ENCODE peak calls at places on chromosomes 12 and 14, in five cellular contexts. X, Q, U, S and F are unnamed samples.

GRCh38 chr14:22850944-22851790 is 14.8 kb downstream of the MMP14 start:
- DNase-seq in X (no peak), Q (no peak), U (no peak), S (peak), F (peak)

GRCh38 chr14:74821267-74821915 is 54.6 kb downstream of the PROX2 start:
- DNase-seq in X (no peak), Q (no peak), U (no peak), S (no peak), F (no peak)

GRCh38 chr12:98274430-98275130 is 240.8 kb upstream of the TMPO start:
- DNase-seq in X (peak), Q (no peak), U (no peak), S (no peak), F (no peak)

GRCh38 chr12:98422809-98423208 is 92.6 kb upstream of the TMPO start:
- DNase-seq in X (no peak), Q (no peak), U (no peak), S (no peak), F (no peak)

GRCh38 chr12:52846356-52846970 is 2.3 kb downstream of the KRT78 start:
- DNase-seq in X (no peak), Q (no peak), U (no peak), S (no peak), F (no peak)

GRCh38 chr12:3152892-3153291 is 75.7 kb downstream of the TSPAN9 start:
- DNase-seq in X (no peak), Q (no peak), U (no peak), S (no peak), F (no peak)

GRCh38 chr14:61034416-61035100 is 53.5 kb downstream of the SLC38A6 start:
- DNase-seq in X (peak), Q (no peak), U (no peak), S (no peak), F (no peak)

GRCh38 chr12:111455448-111456320 is 50.0 kb downstream of the SH2B3 start:
- DNase-seq in X (no peak), Q (no peak), U (no peak), S (peak), F (peak)

GRCh38 chr14:51547260-51547659 is 104.5 kb upstream of the FRMD6 start:
- DNase-seq in X (no peak), Q (no peak), U (peak), S (peak), F (peak)

GRCh38 chr12:90905691-90906370 is 49.1 kb downstream of the CCER1 start:
- DNase-seq in X (no peak), Q (no peak), U (no peak), S (no peak), F (no peak)

GRCh38 chr12:106280101-106280500 is 22.4 kb upstream of the TCP11L2 start:
- DNase-seq in X (no peak), Q (no peak), U (no peak), S (no peak), F (no peak)

GRCh38 chr12:120751389-120751788 is 25.8 kb downstream of the ACADS start:
- DNase-seq in X (no peak), Q (no peak), U (no peak), S (no peak), F (no peak)

GRCh38 chr12:53997324-53998173 is 2.4 kb upstream of the HOXC9 start:
- DNase-seq in X (no peak), Q (no peak), U (no peak), S (no peak), F (no peak)

GRCh38 chr12:29073631-29074239 is 75.3 kb upstream of the FAR2 start:
- DNase-seq in X (no peak), Q (peak), U (peak), S (no peak), F (no peak)

GRCh38 chr12:54463484-54463883 is 9.9 kb downstream of the GTSF1 start:
- DNase-seq in X (no peak), Q (no peak), U (no peak), S (no peak), F (no peak)

GRCh38 chr12:124490584-124491305 is 76.7 kb downstream of the NCOR2 start:
- DNase-seq in X (no peak), Q (peak), U (no peak), S (no peak), F (peak)

GRCh38 chr12:48034835-48035805 is 30.8 kb upstream of the COL2A1 start:
- DNase-seq in X (no peak), Q (no peak), U (no peak), S (no peak), F (no peak)

GRCh38 chr12:65891987-65892481 is 67.8 kb downstream of the HMGA2 start:
- DNase-seq in X (no peak), Q (no peak), U (peak), S (peak), F (peak)

GRCh38 chr12:110123861-110124183 is 335 bp upstream of the IFT81 start:
- DNase-seq in X (no peak), Q (no peak), U (no peak), S (no peak), F (no peak)

GRCh38 chr12:132373967-132374820 is 44.8 kb upstream of the GALNT9 start:
- DNase-seq in X (no peak), Q (no peak), U (no peak), S (no peak), F (peak)

GRCh38 chr14:64556526-64556925 is 6.8 kb downstream of the PPP1R36 start:
- DNase-seq in X (no peak), Q (no peak), U (no peak), S (no peak), F (no peak)

GRCh38 chr14:55356913-55357312 is 54.7 kb downstream of the ATG14 start:
- DNase-seq in X (no peak), Q (no peak), U (no peak), S (no peak), F (no peak)

GRCh38 chr14:49984419-49984818 is 91.5 kb downstream of the ARF6 start:
- DNase-seq in X (no peak), Q (no peak), U (no peak), S (no peak), F (no peak)

GRCh38 chr12:31306871-31307270 is 19.1 kb downstream of the SINHCAF start:
- DNase-seq in X (no peak), Q (no peak), U (no peak), S (no peak), F (no peak)

GRCh38 chr12:54229624-54230212 is 40.9 kb upstream of the SMUG1 start:
- DNase-seq in X (no peak), Q (no peak), U (peak), S (no peak), F (peak)

GRCh38 chr12:15829255-15829654 is 40.1 kb upstream of the EPS8 start:
- DNase-seq in X (no peak), Q (no peak), U (no peak), S (no peak), F (no peak)

GRCh38 chr12:2697057-2697456 is 97.7 kb upstream of the FKBP4 start:
- DNase-seq in X (no peak), Q (no peak), U (no peak), S (no peak), F (no peak)

GRCh38 chr12:80187660-80188090 is 88.3 kb downstream of the OTOGL start:
- DNase-seq in X (peak), Q (no peak), U (no peak), S (no peak), F (no peak)

GRCh38 chr14:77102154-77102553 is 4.1 kb downstream of the CIPC start:
- DNase-seq in X (no peak), Q (no peak), U (no peak), S (no peak), F (no peak)

GRCh38 chr14:99538275-99538674 is 57.1 kb downstream of the CCNK start:
- DNase-seq in X (no peak), Q (no peak), U (no peak), S (no peak), F (no peak)

GRCh38 chr14:73059326-73059725 is 992 bp downstream of the RBM25 start:
- DNase-seq in X (no peak), Q (no peak), U (no peak), S (no peak), F (no peak)

GRCh38 chr12:29148065-29148957 is 767 bp upstream of the FAR2 start:
- DNase-seq in X (no peak), Q (peak), U (no peak), S (no peak), F (peak)

GRCh38 chr14:92625213-92625612 is 111.6 kb downstream of the RIN3 start:
- DNase-seq in X (no peak), Q (no peak), U (peak), S (no peak), F (no peak)

DNA sequence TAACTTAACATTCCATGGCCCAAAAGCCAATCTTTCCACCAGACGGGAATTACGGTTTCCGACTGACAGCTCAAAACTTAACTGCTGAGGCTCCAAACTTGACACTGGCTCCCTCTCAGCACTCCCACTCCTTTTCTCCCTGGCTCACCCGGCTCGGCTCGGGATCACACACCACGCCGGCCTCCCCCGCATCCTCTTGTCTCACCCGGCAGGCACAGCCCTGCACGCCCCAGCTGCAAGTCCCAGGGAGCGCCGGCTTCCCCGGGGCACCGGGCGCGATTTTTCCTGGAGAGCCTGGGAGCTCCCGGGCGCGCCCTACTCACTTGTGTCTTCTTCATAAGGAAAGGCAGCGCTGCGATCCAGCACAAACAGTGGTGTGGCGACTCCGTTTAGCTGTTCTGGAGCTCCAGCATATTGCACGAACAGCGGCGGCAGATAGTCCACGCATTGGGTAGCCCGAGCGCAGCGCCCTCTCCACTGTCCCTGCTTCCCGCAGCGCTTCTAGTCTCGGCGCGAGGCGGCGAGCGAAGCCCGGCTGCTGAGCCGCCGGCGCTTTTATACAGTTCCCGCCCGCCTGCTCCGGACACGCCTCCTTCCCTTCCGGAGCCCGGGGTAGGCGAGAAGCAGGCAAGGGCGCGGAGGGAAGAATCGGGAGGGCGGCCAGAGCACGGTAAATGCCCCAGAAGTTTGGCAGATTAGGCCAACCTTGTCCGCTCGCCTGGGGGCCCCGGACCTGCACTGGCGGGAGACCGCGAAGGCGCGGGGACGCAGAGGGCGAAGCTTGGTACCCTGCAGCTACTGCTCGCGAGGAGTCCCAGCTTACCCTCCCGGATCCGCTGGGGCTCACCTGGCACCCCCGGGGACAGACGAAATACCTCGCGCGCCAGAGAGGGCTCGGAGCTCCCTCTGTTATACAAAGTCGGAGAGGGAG is at the start of gene KITLG:
- DNase-seq in X (no peak), Q (peak), U (peak), S (peak), F (peak)
- TF ChIP-seq CTCF in X (no peak), Q (no peak), U (no peak), S (peak), F (peak)

GRCh38 chr14:69049675-69050074 is 70.6 kb upstream of the ACTN1 start:
- DNase-seq in X (no peak), Q (no peak), U (no peak), S (no peak), F (peak)
- TF ChIP-seq POLR2AphosphoS5 in X (no peak), Q (no peak), U (no peak), S (peak), F (peak)

GRCh38 chr12:107736914-107737313 is 24.0 kb downstream of the PRDM4 start:
- DNase-seq in X (peak), Q (no peak), U (no peak), S (no peak), F (no peak)

GRCh38 chr12:107734139-107734538 is 26.8 kb downstream of the PRDM4 start:
- DNase-seq in X (no peak), Q (no peak), U (no peak), S (no peak), F (no peak)

GRCh38 chr12:107732365-107732764 is 28.6 kb downstream of the PRDM4 start:
- DNase-seq in X (no peak), Q (no peak), U (no peak), S (no peak), F (no peak)

GRCh38 chr12:107731376-107731775 is 29.6 kb downstream of the PRDM4 start:
- DNase-seq in X (no peak), Q (no peak), U (no peak), S (no peak), F (no peak)

DNA sequence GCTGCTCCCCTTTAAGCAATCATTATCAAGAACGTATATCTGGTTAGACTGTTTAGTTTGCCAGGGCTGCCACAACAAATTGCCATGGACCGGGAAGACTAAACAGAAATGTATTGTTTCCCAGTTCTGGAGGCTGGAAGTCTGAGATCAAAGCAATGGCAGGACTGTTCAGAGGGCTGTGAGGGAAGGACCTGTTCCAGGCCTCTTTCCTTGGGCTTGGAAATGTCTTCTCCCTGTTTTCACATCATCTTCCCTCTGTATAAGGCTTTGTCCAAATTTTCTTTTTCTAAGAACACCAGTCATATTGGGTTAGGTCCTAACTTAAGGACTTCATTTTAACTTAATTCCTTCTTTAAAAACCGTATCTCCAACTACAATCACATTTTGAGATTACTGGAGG is 30.0 kb downstream of the PRDM4 start:
- DNase-seq in X (no peak), Q (no peak), U (no peak), S (no peak), F (no peak)
- TF ChIP-seq CTCF in X (no peak), Q (no peak), U (no peak), S (no peak), F (no peak)

GRCh38 chr12:1107669-1108068 is 116.6 kb downstream of the ERC1 start:
- DNase-seq in X (no peak), Q (no peak), U (no peak), S (no peak), F (no peak)
- TF ChIP-seq POLR2AphosphoS5 in X (no peak), Q (no peak), U (no peak), S (no peak), F (no peak)

GRCh38 chr12:1592444-1593231 is 1.7 kb downstream of the FBXL14 start:
- DNase-seq in X (no peak), Q (peak), U (no peak), S (no peak), F (peak)
- TF ChIP-seq CTCF in X (no peak), Q (no peak), U (no peak), S (no peak), F (no peak)

GRCh38 chr14:32941668-32942065 is 3.0 kb downstream of the NPAS3 start:
- DNase-seq in X (no peak), Q (no peak), U (no peak), S (no peak), F (no peak)

GRCh38 chr14:32940711-32941667 is 2.3 kb downstream of the NPAS3 start:
- DNase-seq in X (no peak), Q (no peak), U (no peak), S (no peak), F (no peak)

GRCh38 chr14:32940066-32940651 is 1.5 kb downstream of the NPAS3 start:
- DNase-seq in X (no peak), Q (no peak), U (no peak), S (no peak), F (no peak)

GRCh38 chr14:32938719-32939253 is at the start of gene NPAS3:
- DNase-seq in X (no peak), Q (no peak), U (no peak), S (no peak), F (no peak)

GRCh38 chr14:32939254-32940065 is 781 bp downstream of the NPAS3 start:
- DNase-seq in X (no peak), Q (no peak), U (no peak), S (peak), F (peak)
- TF ChIP-seq POLR2AphosphoS5 in X (no peak), Q (no peak), U (no peak), S (peak), F (no peak)

GRCh38 chr14:38941485-38941884 is 161.6 kb downstream of the SEC23A start:
- DNase-seq in X (no peak), Q (no peak), U (no peak), S (no peak), F (no peak)
- TF ChIP-seq CTCF in X (no peak), Q (peak), U (no peak), S (no peak), F (no peak)